ENCODE peak calls at places on chromosomes 7 and 10, in ten cellular contexts. P is fibroblast of lung, H is tibial artery, G is psoas muscle, T is uterus, C is Peyer's patch, F is heart left ventricle, R is endodermal cell, X is body of pancreas, V is PC-3. Q is an unnamed sample. For H3K9me3, the result is how much of the 10 kb centered on the place peaks cover.

GRCh38 chr7:142098004-142098403 is 13.5 kb upstream of the MGAM2 start:
- DNase-seq in P (no peak), H (no peak), G (no peak), T (no peak), C (no peak), F (no peak), R (no peak), X (no peak), V (no peak), Q (no peak)

GRCh38 chr10:19952103-19952502 is 135.9 kb downstream of the PLXDC2 start:
- DNase-seq in P (no peak), H (no peak), G (no peak), T (no peak), C (no peak), F (no peak), R (no peak), X (no peak), V (no peak), Q (no peak)

GRCh38 chr10:60914676-60915075 is 29.3 kb downstream of the RHOBTB1 start:
- DNase-seq in P (peak), H (peak), G (no peak), T (peak), C (no peak), F (peak), R (no peak), X (peak), V (no peak), Q (no peak)

GRCh38 chr7:28005848-28006233 is 174.8 kb downstream of the JAZF1 start:
- DNase-seq in P (peak), H (no peak), G (no peak), T (no peak), C (no peak), F (no peak), R (no peak), X (no peak), V (no peak), Q (no peak)

GRCh38 chr10:131657985-131658330 is 242.8 kb upstream of the PPP2R2D start:
- DNase-seq in P (no peak), H (no peak), G (no peak), T (no peak), C (no peak), F (no peak), R (peak), X (no peak), V (no peak), Q (no peak)

GRCh38 chr7:141700848-141701371 is 1.1 kb downstream of the DENND11 start:
- DNase-seq in P (no peak), H (no peak), G (no peak), T (no peak), C (no peak), F (no peak), R (peak), X (no peak), V (no peak), Q (peak)

GRCh38 chr7:97006951-97007861 is 1.9 kb downstream of the DLX6 start:
- DNase-seq in P (no peak), H (no peak), G (no peak), T (no peak), C (no peak), F (no peak), R (peak), X (no peak), V (no peak), Q (no peak)

GRCh38 chr10:11626071-11626470 is 14.6 kb upstream of the USP6NL start:
- DNase-seq in P (no peak), H (no peak), G (no peak), T (no peak), C (no peak), F (no peak), R (no peak), X (no peak), V (no peak), Q (no peak)

GRCh38 chr7:20172736-20173334 is 44.3 kb downstream of the MACC1 start:
- DNase-seq in P (peak), H (peak), G (no peak), T (peak), C (peak), F (no peak), R (peak), X (peak), V (peak), Q (no peak)

GRCh38 chr7:74527842-74528241 is 74.1 kb downstream of the GTF2IRD1 start:
- DNase-seq in P (no peak), H (no peak), G (no peak), T (no peak), C (no peak), F (no peak), R (no peak), X (peak), V (no peak), Q (peak)

GRCh38 chr10:116070743-116071320 is 202.2 kb downstream of the GFRA1 start:
- DNase-seq in P (no peak), H (no peak), G (no peak), T (no peak), C (no peak), F (no peak), R (no peak), X (no peak), V (no peak), Q (no peak)

GRCh38 chr10:88913157-88913556 is 33.1 kb downstream of the STAMBPL1 start:
- DNase-seq in P (no peak), H (no peak), G (no peak), T (no peak), C (no peak), F (no peak), R (no peak), X (peak), V (no peak), Q (no peak)

GRCh38 chr10:102393411-102394078 is 2.0 kb upstream of the NFKB2 start:
- DNase-seq in P (no peak), H (no peak), G (peak), T (no peak), C (no peak), F (no peak), R (no peak), X (no peak), V (no peak), Q (no peak)
- TF ChIP-seq CTCF in P (no peak), H (no peak), G (peak), T (no peak), C (peak), F (no peak), R (no peak), X (no peak), V (peak), Q (peak)

DNA sequence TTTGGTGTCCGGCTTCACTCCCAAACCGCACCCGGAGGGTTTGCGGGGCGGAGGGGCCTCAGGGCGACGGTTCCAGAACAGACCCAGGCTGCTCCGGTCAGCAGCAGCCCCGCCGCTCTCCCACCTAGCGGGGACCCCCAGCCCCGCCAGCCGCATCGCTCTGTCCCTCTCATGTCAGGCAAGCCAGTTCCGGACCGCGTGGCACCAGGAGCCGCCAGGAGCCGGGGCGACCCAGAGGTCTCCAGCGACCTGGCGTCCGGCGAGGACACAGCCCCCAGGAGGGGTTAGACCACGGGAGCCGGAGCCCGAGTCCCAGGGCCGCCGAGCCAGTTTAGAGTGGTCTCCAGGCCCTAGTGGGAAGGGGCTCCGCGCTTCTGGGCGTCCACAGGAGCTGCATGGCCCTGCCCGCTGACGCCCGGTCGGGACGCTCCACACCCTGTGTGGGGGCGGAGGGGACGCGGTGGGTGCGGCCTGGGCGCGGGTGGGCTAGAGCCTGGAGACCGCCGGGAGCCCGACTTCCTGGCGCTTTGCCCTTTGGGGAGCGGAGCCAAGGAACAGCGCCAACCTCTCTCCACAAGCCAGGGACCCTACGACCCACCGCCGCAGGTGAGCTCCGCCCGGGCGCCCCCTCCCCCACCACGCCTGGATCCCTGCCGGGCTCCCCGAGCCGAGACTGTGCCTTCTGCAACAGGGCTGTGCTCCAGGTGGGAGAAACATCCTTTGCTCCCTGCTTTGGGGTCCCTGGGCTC is 43.4 kb downstream of the ZNF117 start:
- DNase-seq in P (no peak), H (no peak), G (peak), T (no peak), C (no peak), F (no peak), R (peak), X (no peak), V (no peak), Q (no peak)
- H3K4me3 ChIP-seq in P (no peak), H (peak), G (peak), T (peak), C (no peak), F (peak), R (peak), X (peak), V (peak), Q (no peak)

DNA sequence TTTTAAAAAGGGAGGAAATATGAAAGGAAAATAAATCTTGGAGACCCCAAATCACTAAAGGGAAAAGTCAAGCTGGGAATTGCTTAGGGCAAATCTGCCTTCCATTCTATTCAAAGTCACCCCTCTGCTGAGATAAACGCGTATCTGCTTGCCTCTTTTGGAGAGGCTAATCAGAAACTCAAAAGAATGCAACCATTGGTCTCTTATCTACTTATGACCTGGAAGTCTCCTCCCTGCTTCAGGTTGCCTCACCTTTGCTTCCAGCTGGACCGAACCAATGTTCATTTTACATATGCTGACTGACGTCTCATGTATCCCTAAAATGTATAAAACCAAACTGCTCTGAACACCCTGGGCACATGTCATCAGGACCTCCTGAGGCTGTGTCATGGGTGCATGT is 14.7 kb downstream of the ATAD1 start:
- DNase-seq in P (no peak), H (no peak), G (no peak), T (no peak), C (no peak), F (no peak), R (no peak), X (no peak), V (no peak), Q (no peak)
- H3K9me3 ChIP-seq in P (under half), H (under half), G (under half), T (under half), C (under half), F (under half), R (half or more), X (under half), V (under half), Q (under half)

GRCh38 chr10:90960355-90960814 is 39.5 kb upstream of the ANKRD1 start:
- DNase-seq in P (peak), H (no peak), G (peak), T (no peak), C (no peak), F (no peak), R (no peak), X (no peak), V (peak), Q (no peak)
- TF ChIP-seq CTCF in P (peak), H (peak), G (peak), T (no peak), C (no peak), F (no peak), R (no peak), X (no peak), V (no peak), Q (no peak)

GRCh38 chr7:103988468-103989199 is 824 bp downstream of the RELN start:
- DNase-seq in P (peak), H (no peak), G (no peak), T (no peak), C (no peak), F (no peak), R (peak), X (no peak), V (no peak), Q (no peak)
- H3K4me3 ChIP-seq in P (peak), H (peak), G (peak), T (peak), C (no peak), F (no peak), R (peak), X (no peak), V (peak), Q (no peak)

GRCh38 chr10:133530506-133530905 is 3.3 kb downstream of the CYP2E1 start:
- DNase-seq in P (no peak), H (no peak), G (no peak), T (no peak), C (no peak), F (no peak), R (no peak), X (no peak), V (no peak), Q (no peak)

GRCh38 chr10:133536198-133536597 is 9.0 kb downstream of the CYP2E1 start:
- DNase-seq in P (no peak), H (no peak), G (no peak), T (no peak), C (no peak), F (no peak), R (no peak), X (no peak), V (no peak), Q (no peak)

GRCh38 chr10:133537551-133538545 is 10.7 kb downstream of the CYP2E1 start:
- DNase-seq in P (no peak), H (no peak), G (no peak), T (no peak), C (no peak), F (no peak), R (no peak), X (no peak), V (peak), Q (no peak)

GRCh38 chr10:133532871-133533270 is 5.7 kb downstream of the CYP2E1 start:
- DNase-seq in P (no peak), H (no peak), G (no peak), T (no peak), C (no peak), F (no peak), R (no peak), X (no peak), V (no peak), Q (no peak)

GRCh38 chr10:133534417-133534816 is 7.3 kb downstream of the CYP2E1 start:
- DNase-seq in P (no peak), H (no peak), G (no peak), T (no peak), C (no peak), F (no peak), R (no peak), X (no peak), V (no peak), Q (no peak)
- H3K9me3 ChIP-seq in P (under half), H (under half), G (under half), T (under half), C (under half), F (under half), R (under half), X (under half), V (under half), Q (under half)

GRCh38 chr10:123427386-123427785 is 238.8 kb upstream of the GPR26 start:
- DNase-seq in P (no peak), H (no peak), G (no peak), T (no peak), C (no peak), F (no peak), R (no peak), X (peak), V (peak), Q (no peak)
- TF ChIP-seq CTCF in P (no peak), H (no peak), G (no peak), T (no peak), C (no peak), F (no peak), R (peak), X (no peak), V (peak), Q (no peak)

Q was measured in mucosa of descending colon.